ENCODE peak calls at places on chromosomes 11 and 22, in eight cellular contexts. K is cardiac fibroblast; I is hypothalamus; S is hepatic stellate cell; T is RPMI7951; D is naive thymus-derived CD4-positive, alpha-beta T cell; V is CD8-positive, alpha-beta memory T cell; Q is activated CD4-positive, alpha-beta T cell treated with anti-CD3 and anti-CD28 coated beads for 36 hours. A is an unnamed sample.

GRCh38 chr11:92152245-92152644 is 72.4 kb upstream of the FAT3 start:
- DNase-seq in K (no peak), I (no peak), S (no peak), T (no peak), D (no peak), V (no peak), Q (no peak), A (no peak)

GRCh38 chr11:17218403-17218802 is 10.6 kb upstream of the PIK3C2A start:
- DNase-seq in K (no peak), I (no peak), S (no peak), T (no peak), D (no peak), V (no peak), Q (no peak), A (no peak)

GRCh38 chr22:24553597-24554315 is 1.2 kb downstream of the GUCD1 start:
- DNase-seq in K (no peak), I (no peak), S (peak), T (peak), D (peak), V (no peak), Q (no peak), A (no peak)

GRCh38 chr11:67572747-67573419 is 10.7 kb upstream of the GSTP1 start:
- DNase-seq in K (peak), I (peak), S (no peak), T (peak), D (no peak), V (no peak), Q (peak), A (no peak)

GRCh38 chr11:31487848-31488247 is 21.6 kb downstream of the IMMP1L start:
- DNase-seq in K (peak), I (no peak), S (peak), T (peak), D (peak), V (no peak), Q (no peak), A (no peak)

GRCh38 chr11:2525166-2525861 is 80.5 kb downstream of the KCNQ1 start:
- DNase-seq in K (no peak), I (no peak), S (no peak), T (no peak), D (no peak), V (no peak), Q (peak), A (no peak)

GRCh38 chr11:73194593-73194992 is 23.5 kb upstream of the P2RY2 start:
- DNase-seq in K (no peak), I (no peak), S (no peak), T (peak), D (no peak), V (no peak), Q (no peak), A (no peak)

GRCh38 chr11:69391192-69392103 is 90.0 kb upstream of the LINC01488 start:
- DNase-seq in K (no peak), I (no peak), S (no peak), T (no peak), D (no peak), V (no peak), Q (no peak), A (no peak)

GRCh38 chr11:118342503-118343161 is at the start of gene CD3D:
- DNase-seq in K (no peak), I (no peak), S (no peak), T (no peak), D (peak), V (peak), Q (peak), A (no peak)

GRCh38 chr11:61834278-61835004 is 6.3 kb downstream of the FADS2 start:
- DNase-seq in K (peak), I (no peak), S (peak), T (peak), D (peak), V (peak), Q (peak), A (no peak)

GRCh38 chr11:57255618-57256017 is 18.6 kb upstream of the APLNR start:
- DNase-seq in K (no peak), I (no peak), S (peak), T (peak), D (no peak), V (no peak), Q (no peak), A (no peak)

GRCh38 chr11:17473071-17473744 is 3.4 kb downstream of the ABCC8 start:
- DNase-seq in K (no peak), I (no peak), S (peak), T (peak), D (no peak), V (no peak), Q (no peak), A (peak)

GRCh38 chr22:47122441-47123000 is 360.1 kb downstream of the TBC1D22A start:
- DNase-seq in K (no peak), I (no peak), S (no peak), T (no peak), D (no peak), V (no peak), Q (no peak), A (no peak)

GRCh38 chr11:64324692-64325469 is 7.0 kb downstream of the PRDX5 start:
- DNase-seq in K (no peak), I (no peak), S (no peak), T (no peak), D (no peak), V (no peak), Q (no peak), A (no peak)

GRCh38 chr11:39745401-39745800 is 1714.1 kb downstream of the LRRC4C start:
- DNase-seq in K (no peak), I (no peak), S (no peak), T (no peak), D (no peak), V (no peak), Q (no peak), A (no peak)

GRCh38 chr22:20531404-20532181 is 24.2 kb downstream of the MED15 start:
- DNase-seq in K (peak), I (peak), S (peak), T (peak), D (no peak), V (no peak), Q (no peak), A (peak)

GRCh38 chr11:130728185-130729160 is 187.8 kb downstream of the SNX19 start:
- DNase-seq in K (no peak), I (no peak), S (no peak), T (no peak), D (no peak), V (no peak), Q (no peak), A (no peak)

GRCh38 chr11:121240650-121241299 is 51.8 kb upstream of the SC5D start:
- DNase-seq in K (peak), I (no peak), S (no peak), T (no peak), D (no peak), V (no peak), Q (no peak), A (no peak)

GRCh38 chr22:44586337-44586990 is 88.4 kb upstream of the RTL6 start:
- DNase-seq in K (no peak), I (no peak), S (no peak), T (no peak), D (no peak), V (no peak), Q (no peak), A (no peak)

GRCh38 chr11:132782102-132782501 is 750.2 kb downstream of the OPCML start:
- DNase-seq in K (no peak), I (no peak), S (no peak), T (no peak), D (no peak), V (no peak), Q (no peak), A (no peak)

A was measured in H54.